ENCODE peak calls at places on chromosome 3, in ten cellular contexts. C, G, V, J, O, R, X, B, K and S are unnamed samples.

GRCh38 chr3:100602506-100603444 is 6.6 kb upstream of the ADGRG7 start:
- DNase-seq in K (peak), J (no peak), O (no peak), X (no peak), B (peak), G (no peak), V (no peak), C (no peak), R (no peak), S (peak)

GRCh38 chr3:170178631-170179030 is 2.9 kb downstream of the PHC3 start:
- DNase-seq in C (no peak), V (no peak), G (no peak), K (no peak), O (peak), X (no peak), J (no peak), B (no peak), R (peak), S (no peak)

GRCh38 chr3:100005670-100006393 is 108.5 kb downstream of the FILIP1L start:
- DNase-seq in V (no peak), X (no peak), B (no peak), G (no peak), K (no peak), R (no peak), O (no peak), C (no peak), J (no peak), S (no peak)

GRCh38 chr3:112197131-112197530 is 64.1 kb upstream of the GCSAM start:
- DNase-seq in V (no peak), C (no peak), B (no peak), J (no peak), O (no peak), X (no peak), K (no peak), G (no peak), R (no peak), S (no peak)

GRCh38 chr3:127396473-127396872 is 108.6 kb upstream of the PRR20G start:
- DNase-seq in C (no peak), V (no peak), B (no peak), O (no peak), X (no peak), K (no peak), G (no peak), J (no peak), R (no peak), S (no peak)

GRCh38 chr3:174441588-174442316 is 417.4 kb upstream of the NAALADL2 start:
- DNase-seq in K (peak), R (peak), O (peak), V (no peak), J (peak), B (peak), X (peak), G (no peak), C (no peak), S (no peak)

GRCh38 chr3:189827108-189827507 is 195.9 kb downstream of the TP63 start:
- DNase-seq in J (no peak), B (no peak), O (no peak), K (peak), V (no peak), G (no peak), C (no peak), R (no peak), X (no peak), S (no peak)

GRCh38 chr3:190877925-190878324 is 15.4 kb upstream of the GMNC start:
- DNase-seq in G (no peak), V (no peak), J (no peak), X (no peak), B (no peak), K (no peak), O (no peak), R (peak), C (no peak), S (no peak)

GRCh38 chr3:94159062-94159726 is 96.3 kb downstream of the NSUN3 start:
- DNase-seq in R (peak), X (peak), O (no peak), V (no peak), B (peak), C (no peak), J (no peak), G (no peak), K (peak), S (no peak)

GRCh38 chr3:23055733-23056376 is 147.3 kb upstream of the UBE2E2 start:
- DNase-seq in V (no peak), B (peak), R (no peak), J (no peak), X (peak), G (no peak), O (peak), C (no peak), K (peak), S (no peak)

GRCh38 chr3:150232992-150233451 is 175.1 kb upstream of the TSC22D2 start:
- DNase-seq in X (peak), O (no peak), G (no peak), B (peak), V (no peak), R (no peak), K (peak), C (no peak), J (no peak), S (peak)

GRCh38 chr3:43153189-43154083 is 47.6 kb upstream of the POMGNT2 start:
- DNase-seq in K (no peak), O (no peak), R (no peak), G (no peak), B (no peak), X (peak), C (no peak), V (peak), J (peak), S (no peak)

GRCh38 chr3:52029053-52029452 is 27.3 kb downstream of the DUSP7 start:
- DNase-seq in B (no peak), K (no peak), G (no peak), V (no peak), C (no peak), R (no peak), O (no peak), J (no peak), X (no peak), S (no peak)

GRCh38 chr3:138492980-138493675 is 58.7 kb downstream of the ESYT3 start:
- DNase-seq in V (no peak), X (no peak), C (no peak), R (peak), G (no peak), K (no peak), O (no peak), J (no peak), B (no peak), S (no peak)

GRCh38 chr3:16665282-16665741 is 60.1 kb upstream of the DAZL start:
- DNase-seq in O (no peak), J (no peak), G (no peak), V (no peak), K (peak), X (no peak), B (peak), C (no peak), R (peak), S (peak)